ENCODE peak calls at places on chromosomes 3 and 15, in nine cellular contexts. J is fibroblast of lung, Y is tibial nerve, L is right atrium auricular region, P is BJ, O is psoas muscle, Q is PC-9, V is bronchial epithelial cell, E is mammary epithelial cell. F is an unnamed sample. For H3K36me3, the result is how much of the 10 kb centered on the place peaks cover.

GRCh38 chr3:169345662-169346331 is 317.7 kb downstream of the MECOM start:
- DNase-seq in J (no peak), Y (no peak), L (no peak), P (no peak), O (no peak), Q (no peak), V (peak), E (peak), F (no peak)

GRCh38 chr3:128076783-128077624 is 24.8 kb downstream of the SEC61A1 start:
- DNase-seq in J (no peak), Y (no peak), L (no peak), P (no peak), O (peak), Q (no peak), V (no peak), E (no peak), F (no peak)

GRCh38 chr3:195151866-195152526 is 119.0 kb downstream of the XXYLT1 start:
- DNase-seq in J (peak), Y (no peak), L (no peak), P (peak), O (no peak), Q (peak), V (peak), E (peak), F (no peak)

GRCh38 chr3:51706788-51707731 is at the start of gene GRM2:
- DNase-seq in J (peak), Y (peak), L (peak), P (peak), O (peak), Q (no peak), V (peak), E (peak), F (peak)

GRCh38 chr3:160486459-160486869 is 36.9 kb upstream of the TRIM59 start:
- DNase-seq in J (peak), Y (no peak), L (no peak), P (no peak), O (no peak), Q (no peak), V (peak), E (no peak), F (no peak)

GRCh38 chr3:69865920-69866679 is 126.8 kb downstream of the MITF start:
- DNase-seq in J (no peak), Y (no peak), L (peak), P (no peak), O (no peak), Q (peak), V (peak), E (peak), F (no peak)

GRCh38 chr3:106913111-106913698 is 464.0 kb upstream of the CCDC54 start:
- DNase-seq in J (peak), Y (no peak), L (no peak), P (no peak), O (no peak), Q (no peak), V (peak), E (peak), F (no peak)

GRCh38 chr15:97177135-97177704 is 783.3 kb upstream of the ARRDC4 start:
- DNase-seq in J (no peak), Y (no peak), L (no peak), P (no peak), O (no peak), Q (no peak), V (no peak), E (no peak), F (no peak)

GRCh38 chr3:115667175-115668065 is 44.1 kb downstream of the GAP43 start:
- DNase-seq in J (peak), Y (no peak), L (no peak), P (no peak), O (no peak), Q (no peak), V (peak), E (peak), F (no peak)

GRCh38 chr15:69973102-69973714 is 124.5 kb downstream of the TLE3 start:
- DNase-seq in J (peak), Y (no peak), L (no peak), P (no peak), O (no peak), Q (peak), V (peak), E (peak), F (no peak)

GRCh38 chr3:113589971-113590370 is 57.6 kb downstream of the SIDT1 start:
- DNase-seq in J (no peak), Y (no peak), L (no peak), P (no peak), O (no peak), Q (no peak), V (peak), E (no peak), F (no peak)

GRCh38 chr3:17158941-17159682 is 274.4 kb downstream of the PLCL2 start:
- DNase-seq in J (peak), Y (no peak), L (no peak), P (no peak), O (peak), Q (no peak), V (peak), E (peak), F (no peak)

GRCh38 chr15:75732809-75733451 is 20.3 kb upstream of the CSPG4 start:
- DNase-seq in J (peak), Y (peak), L (peak), P (no peak), O (peak), Q (peak), V (peak), E (peak), F (peak)

GRCh38 chr15:75732206-75732808 is 19.7 kb upstream of the CSPG4 start:
- DNase-seq in J (no peak), Y (no peak), L (no peak), P (no peak), O (no peak), Q (no peak), V (no peak), E (no peak), F (peak)

GRCh38 chr15:75733761-75734651 is 21.4 kb upstream of the CSPG4 start:
- DNase-seq in J (no peak), Y (no peak), L (no peak), P (no peak), O (no peak), Q (no peak), V (no peak), E (no peak), F (no peak)

GRCh38 chr15:75729304-75730069 is 16.8 kb upstream of the CSPG4 start:
- DNase-seq in J (no peak), Y (no peak), L (no peak), P (no peak), O (no peak), Q (no peak), V (no peak), E (no peak), F (no peak)

DNA sequence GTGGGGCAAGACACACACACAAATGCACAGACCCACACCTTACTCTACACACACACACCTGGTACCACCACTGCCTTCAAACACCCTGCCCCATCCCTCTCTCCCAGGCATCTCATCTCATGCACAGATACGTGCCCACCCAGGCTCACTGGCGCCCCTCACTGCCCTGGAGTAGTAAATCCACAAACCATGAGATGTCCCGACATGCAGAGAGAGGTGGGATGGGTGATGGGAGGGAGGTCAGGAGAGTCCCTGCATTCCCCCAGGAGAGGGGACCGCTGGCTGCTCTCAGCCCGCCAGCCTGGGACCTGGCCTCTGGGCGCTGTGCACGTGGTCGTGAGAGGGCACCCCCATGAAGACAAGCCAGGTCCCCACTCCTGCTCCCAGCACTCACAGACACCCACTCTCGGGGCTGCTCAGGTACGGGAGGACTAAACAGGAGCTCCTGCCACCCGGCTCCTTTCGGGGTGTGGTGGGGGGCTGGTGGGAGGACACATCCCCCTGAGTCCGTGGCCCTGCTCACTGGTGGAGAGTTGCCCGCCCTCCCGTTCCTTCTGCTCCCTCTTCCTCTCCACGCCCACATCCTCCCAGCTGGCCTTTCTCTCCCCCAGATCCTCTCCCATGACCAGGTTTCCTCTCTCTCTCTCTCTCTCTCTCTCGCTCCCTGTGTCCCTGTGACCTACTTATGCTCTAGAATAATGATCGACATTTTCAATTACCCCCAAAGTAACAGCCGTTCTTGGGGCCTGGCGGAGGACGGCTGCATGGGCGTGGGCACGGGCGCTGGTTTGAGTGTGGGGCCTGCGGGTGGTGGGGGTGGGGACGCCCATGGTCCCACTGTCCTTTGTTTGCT is 18.8 kb upstream of the CSPG4 start:
- DNase-seq in J (no peak), Y (no peak), L (no peak), P (no peak), O (peak), Q (no peak), V (no peak), E (no peak), F (peak)
- H3K4me3 ChIP-seq in J (peak), Y (no peak), L (no peak), P (no peak), O (no peak), Q (no peak), V (no peak), E (no peak), F (no peak)

DNA sequence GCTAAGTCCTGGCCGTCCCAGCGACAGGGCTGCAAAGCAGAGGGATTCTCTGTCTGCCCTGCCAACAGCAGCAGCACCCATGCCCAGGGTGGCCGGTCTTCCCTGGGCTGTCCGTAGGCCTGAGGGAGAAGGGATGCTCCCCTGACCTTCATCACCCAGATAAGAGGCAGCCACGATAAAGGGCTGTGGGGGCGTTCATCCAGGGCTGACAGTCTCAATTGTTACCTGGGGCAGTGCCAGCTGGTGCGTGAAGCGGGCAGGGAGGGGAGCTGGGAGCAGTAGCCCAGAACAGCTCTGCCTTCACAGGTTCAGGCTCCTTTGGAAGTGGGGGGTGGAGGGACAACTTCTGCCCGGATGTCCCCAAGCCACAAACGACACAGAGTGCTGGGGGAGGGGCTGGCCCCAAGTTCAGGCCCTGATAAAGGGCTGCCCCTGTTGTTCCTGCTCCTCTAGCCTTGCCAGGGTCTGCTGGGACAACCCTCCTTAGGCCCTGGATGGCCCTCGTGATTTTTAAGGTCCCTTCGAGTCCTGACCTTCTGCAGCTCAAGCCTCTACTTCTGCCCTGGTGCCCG is 94.7 kb downstream of the RAB11A start:
- DNase-seq in J (no peak), Y (no peak), L (no peak), P (no peak), O (no peak), Q (no peak), V (no peak), E (no peak), F (no peak)
- H3K36me3 ChIP-seq in J (under half), Y (under half), L (under half), P (under half), O (under half), Q (under half), V (under half), E (under half), F (under half)

GRCh38 chr3:42712344-42712648 is 9.7 kb upstream of the HHATL start:
- DNase-seq in J (no peak), Y (no peak), L (no peak), P (no peak), O (no peak), Q (no peak), V (no peak), E (no peak), F (peak)

GRCh38 chr3:42710323-42711021 is 7.9 kb upstream of the HHATL start:
- DNase-seq in J (no peak), Y (no peak), L (no peak), P (no peak), O (peak), Q (no peak), V (no peak), E (no peak), F (no peak)

GRCh38 chr3:42713747-42714146 is 11.1 kb upstream of the HHATL start:
- DNase-seq in J (no peak), Y (no peak), L (peak), P (no peak), O (no peak), Q (no peak), V (no peak), E (no peak), F (no peak)

GRCh38 chr3:42712716-42713372 is 10.2 kb upstream of the HHATL start:
- DNase-seq in J (no peak), Y (no peak), L (no peak), P (no peak), O (no peak), Q (no peak), V (no peak), E (no peak), F (no peak)

GRCh38 chr3:42711491-42712343 is 9.1 kb upstream of the HHATL start:
- DNase-seq in J (no peak), Y (no peak), L (no peak), P (no peak), O (peak), Q (no peak), V (no peak), E (no peak), F (peak)
- TF ChIP-seq CTCF in J (peak), Y (no peak), L (no peak), P (no peak), O (no peak), Q (no peak), V (no peak), E (no peak), F (no peak)

GRCh38 chr3:86989611-86990010 is 1.3 kb downstream of the VGLL3 start:
- DNase-seq in J (peak), Y (no peak), L (no peak), P (no peak), O (no peak), Q (no peak), V (no peak), E (no peak), F (peak)
- H3K4me3 ChIP-seq in J (peak), Y (peak), L (peak), P (peak), O (peak), Q (peak), V (no peak), E (peak), F (peak)